ENCODE peak calls at places on chromosomes 5 and 9, in eight cellular contexts. One of them, this sample, is unnamed.
A peak's percentile ranks its signal among the peaks of the same experiment; 100 is the strongest.

GRCh38 chr9:26781906-26782305 is 110.7 kb downstream of the CAAP1 start:
- DNase-seq in NCI-H460: no peak
- DNase-seq in putamen: no peak
- DNase-seq in pancreas: no peak
- DNase-seq in MCF 10A: peak; percentile 39
- DNase-seq in GM13977: no peak
- DNase-seq in lung microvascular endothelial cell: no peak
- DNase-seq in BJ: no peak
- DNase-seq in this sample: no peak

GRCh38 chr5:163596536-163596935 is 91.1 kb downstream of the MAT2B start:
- DNase-seq in NCI-H460: no peak
- DNase-seq in putamen: no peak
- DNase-seq in pancreas: no peak
- DNase-seq in MCF 10A: no peak
- DNase-seq in GM13977: no peak
- DNase-seq in lung microvascular endothelial cell: no peak
- DNase-seq in BJ: no peak
- DNase-seq in this sample: no peak

GRCh38 chr5:74161171-74161570 is 479.4 kb downstream of the ENC1 start:
- DNase-seq in NCI-H460: no peak
- DNase-seq in putamen: no peak
- DNase-seq in pancreas: no peak
- DNase-seq in MCF 10A: no peak
- DNase-seq in GM13977: no peak
- DNase-seq in lung microvascular endothelial cell: no peak
- DNase-seq in BJ: no peak
- DNase-seq in this sample: no peak

GRCh38 chr9:100083448-100084144 is 15.2 kb downstream of the ERP44 start:
- DNase-seq in NCI-H460: no peak
- DNase-seq in putamen: no peak
- DNase-seq in pancreas: no peak
- DNase-seq in MCF 10A: no peak
- DNase-seq in GM13977: peak; percentile 31
- DNase-seq in lung microvascular endothelial cell: no peak
- DNase-seq in BJ: no peak
- DNase-seq in this sample: no peak

GRCh38 chr5:164119806-164120440 is 614.5 kb downstream of the MAT2B start:
- DNase-seq in NCI-H460: peak; percentile 57
- DNase-seq in putamen: no peak
- DNase-seq in pancreas: no peak
- DNase-seq in MCF 10A: peak; percentile 62
- DNase-seq in GM13977: no peak
- DNase-seq in lung microvascular endothelial cell: peak; percentile 57
- DNase-seq in BJ: no peak
- DNase-seq in this sample: peak; percentile 5

GRCh38 chr5:108681079-108681921 is 66.4 kb upstream of the FER start:
- DNase-seq in NCI-H460: peak; percentile 79
- DNase-seq in putamen: peak; percentile 50
- DNase-seq in pancreas: peak; percentile 9
- DNase-seq in MCF 10A: peak; percentile 73
- DNase-seq in GM13977: peak; percentile 71
- DNase-seq in lung microvascular endothelial cell: peak; percentile 75
- DNase-seq in BJ: peak; percentile 9
- DNase-seq in this sample: peak; percentile 54

GRCh38 chr5:59184769-59185168 is 601.9 kb downstream of the RAB3C start:
- DNase-seq in NCI-H460: no peak
- DNase-seq in putamen: no peak
- DNase-seq in pancreas: no peak
- DNase-seq in MCF 10A: no peak
- DNase-seq in GM13977: no peak
- DNase-seq in lung microvascular endothelial cell: no peak
- DNase-seq in BJ: no peak
- DNase-seq in this sample: no peak

GRCh38 chr9:77602852-77603251 is 45.3 kb downstream of the GNA14 start:
- DNase-seq in NCI-H460: no peak
- DNase-seq in putamen: no peak
- DNase-seq in pancreas: no peak
- DNase-seq in MCF 10A: no peak
- DNase-seq in GM13977: no peak
- DNase-seq in lung microvascular endothelial cell: no peak
- DNase-seq in BJ: no peak
- DNase-seq in this sample: no peak

GRCh38 chr9:77063645-77064285 is 44.3 kb downstream of the FOXB2 start:
- DNase-seq in NCI-H460: peak; percentile 16
- DNase-seq in putamen: no peak
- DNase-seq in pancreas: no peak
- DNase-seq in MCF 10A: peak; percentile 80
- DNase-seq in GM13977: no peak
- DNase-seq in lung microvascular endothelial cell: no peak
- DNase-seq in BJ: peak; percentile 47
- DNase-seq in this sample: peak; percentile 27

GRCh38 chr5:179154346-179154990 is 94.3 kb downstream of the ZNF354C start:
- DNase-seq in NCI-H460: no peak
- DNase-seq in putamen: no peak
- DNase-seq in pancreas: no peak
- DNase-seq in MCF 10A: no peak
- DNase-seq in GM13977: no peak
- DNase-seq in lung microvascular endothelial cell: no peak
- DNase-seq in BJ: no peak
- DNase-seq in this sample: no peak

GRCh38 chr5:73030995-73031394 is 75.2 kb downstream of the FCHO2 start:
- DNase-seq in NCI-H460: peak; percentile 16
- DNase-seq in putamen: no peak
- DNase-seq in pancreas: no peak
- DNase-seq in MCF 10A: peak; percentile 66
- DNase-seq in GM13977: no peak
- DNase-seq in lung microvascular endothelial cell: peak; percentile 83
- DNase-seq in BJ: peak; percentile 74
- DNase-seq in this sample: peak; percentile 64

GRCh38 chr5:81626524-81626923 is 124.4 kb downstream of the SSBP2 start:
- DNase-seq in NCI-H460: no peak
- DNase-seq in putamen: no peak
- DNase-seq in pancreas: no peak
- DNase-seq in MCF 10A: peak; percentile 67
- DNase-seq in GM13977: no peak
- DNase-seq in lung microvascular endothelial cell: peak; percentile 88
- DNase-seq in BJ: no peak
- DNase-seq in this sample: peak; percentile 45

GRCh38 chr5:81187885-81188284 is 45.2 kb upstream of the CKMT2 start:
- DNase-seq in NCI-H460: no peak
- DNase-seq in putamen: no peak
- DNase-seq in pancreas: no peak
- DNase-seq in MCF 10A: no peak
- DNase-seq in GM13977: peak; percentile 30
- DNase-seq in lung microvascular endothelial cell: no peak
- DNase-seq in BJ: no peak
- DNase-seq in this sample: no peak

GRCh38 chr5:95913663-95914062 is 48.0 kb downstream of the ELL2 start:
- DNase-seq in NCI-H460: no peak
- DNase-seq in putamen: no peak
- DNase-seq in pancreas: no peak
- DNase-seq in MCF 10A: no peak
- DNase-seq in GM13977: no peak
- DNase-seq in lung microvascular endothelial cell: no peak
- DNase-seq in BJ: no peak
- DNase-seq in this sample: no peak

GRCh38 chr5:112709416-112709815 is 28.3 kb upstream of the APC start:
- DNase-seq in NCI-H460: no peak
- DNase-seq in putamen: no peak
- DNase-seq in pancreas: no peak
- DNase-seq in MCF 10A: no peak
- DNase-seq in GM13977: no peak
- DNase-seq in lung microvascular endothelial cell: no peak
- DNase-seq in BJ: no peak
- DNase-seq in this sample: peak; percentile 21

GRCh38 chr5:35741126-35741711 is 115.5 kb upstream of the IL7R start:
- DNase-seq in NCI-H460: no peak
- DNase-seq in putamen: no peak
- DNase-seq in pancreas: no peak
- DNase-seq in MCF 10A: peak; percentile 46
- DNase-seq in GM13977: no peak
- DNase-seq in lung microvascular endothelial cell: no peak
- DNase-seq in BJ: peak; percentile 44
- DNase-seq in this sample: no peak

GRCh38 chr5:17355585-17356346 is 138.3 kb downstream of the BASP1 start:
- DNase-seq in NCI-H460: no peak
- DNase-seq in putamen: no peak
- DNase-seq in pancreas: no peak
- DNase-seq in MCF 10A: peak; percentile 57
- DNase-seq in GM13977: no peak
- DNase-seq in lung microvascular endothelial cell: peak; percentile 37
- DNase-seq in BJ: peak; percentile 37
- DNase-seq in this sample: peak; percentile 32

GRCh38 chr5:155735388-155735787 is 591.6 kb upstream of the SGCD start:
- DNase-seq in NCI-H460: no peak
- DNase-seq in putamen: no peak
- DNase-seq in pancreas: no peak
- DNase-seq in MCF 10A: no peak
- DNase-seq in GM13977: no peak
- DNase-seq in lung microvascular endothelial cell: no peak
- DNase-seq in BJ: no peak
- DNase-seq in this sample: no peak

GRCh38 chr9:112705773-112706427 is 12.0 kb downstream of the INIP start:
- DNase-seq in NCI-H460: peak; percentile 36
- DNase-seq in putamen: peak; percentile 58
- DNase-seq in pancreas: peak; percentile 22
- DNase-seq in MCF 10A: peak; percentile 27
- DNase-seq in GM13977: no peak
- DNase-seq in lung microvascular endothelial cell: peak; percentile 20
- DNase-seq in BJ: no peak
- DNase-seq in this sample: no peak

GRCh38 chr5:144944936-144945335 is 774.3 kb downstream of the KCTD16 start:
- DNase-seq in NCI-H460: no peak
- DNase-seq in putamen: no peak
- DNase-seq in pancreas: no peak
- DNase-seq in MCF 10A: no peak
- DNase-seq in GM13977: no peak
- DNase-seq in lung microvascular endothelial cell: no peak
- DNase-seq in BJ: no peak
- DNase-seq in this sample: no peak

This sample was measured in AG08396.